ENCODE peak calls at places on chromosome 9, in four cellular contexts. Z is DND-41, B is natural killer cell, P is fibroblast of lung. E is an unnamed sample.

GRCh38 chr9:99133145-99133544 is 28.2 kb downstream of the TGFBR1 start:
- DNase-seq in Z (no peak), B (no peak), P (no peak), E (no peak)

GRCh38 chr9:91159664-91160121 is 202.0 kb downstream of the AUH start:
- DNase-seq in P (no peak), Z (no peak), B (no peak), E (no peak)

GRCh38 chr9:26148128-26148527 is 469.9 kb upstream of the TUSC1 start:
- DNase-seq in P (no peak), B (no peak), Z (no peak), E (no peak)

GRCh38 chr9:116978155-116978554 is 291.1 kb downstream of the TRIM32 start:
- DNase-seq in Z (no peak), B (no peak), P (no peak), E (no peak)

GRCh38 chr9:128702949-128703615 is 779 bp downstream of the PKN3 start:
- DNase-seq in B (no peak), Z (peak), P (no peak), E (no peak)

GRCh38 chr9:109349431-109349846 is 28.6 kb upstream of the EPB41L4B start:
- DNase-seq in Z (no peak), B (no peak), P (peak), E (peak)

GRCh38 chr9:27457445-27457844 is 66.6 kb upstream of the IFNK start:
- DNase-seq in P (no peak), Z (no peak), B (no peak), E (no peak)

GRCh38 chr9:38651400-38652042 is 31.1 kb upstream of the ANKRD18A start:
- DNase-seq in B (no peak), P (no peak), Z (no peak), E (no peak)

GRCh38 chr9:86034863-86035734 is 64.3 kb downstream of the GOLM1 start:
- DNase-seq in P (peak), Z (no peak), B (no peak), E (peak)

GRCh38 chr9:124011460-124012301 is at the start of gene LHX2:
- DNase-seq in P (peak), B (no peak), Z (no peak), E (peak)

GRCh38 chr9:89625721-89626687 is 21.2 kb downstream of the GADD45G start:
- DNase-seq in B (no peak), P (no peak), Z (no peak), E (no peak)

GRCh38 chr9:132943677-132944293 is 631 bp downstream of the TSC1 start:
- DNase-seq in B (no peak), Z (no peak), P (no peak), E (no peak)

GRCh38 chr9:15513335-15513734 is 2.6 kb upstream of the PSIP1 start:
- DNase-seq in Z (no peak), P (no peak), B (no peak), E (peak)

GRCh38 chr9:81801190-81801589 is 111.8 kb upstream of the TLE1 start:
- DNase-seq in P (peak), B (no peak), Z (no peak), E (peak)

GRCh38 chr9:23447166-23447565 is 378.9 kb downstream of the ELAVL2 start:
- DNase-seq in Z (no peak), B (no peak), P (no peak), E (no peak)

GRCh38 chr9:1049641-1050040 is 516 bp upstream of the DMRT2 start:
- DNase-seq in P (no peak), B (no peak), Z (no peak), E (no peak)

GRCh38 chr9:28365736-28366135 is 792.5 kb upstream of the C9orf72 start:
- DNase-seq in P (no peak), Z (no peak), B (no peak), E (no peak)

GRCh38 chr9:114696814-114697544 is 15.0 kb upstream of the TEX48 start:
- DNase-seq in B (no peak), P (peak), Z (no peak), E (no peak)

GRCh38 chr9:84170521-84171141 is 169.9 kb downstream of the SLC28A3 start:
- DNase-seq in Z (no peak), B (no peak), P (peak), E (peak)

GRCh38 chr9:126690431-126691051 is 76.8 kb downstream of the LMX1B start:
- DNase-seq in P (no peak), Z (peak), B (peak), E (no peak)
- TF ChIP-seq CTCF in P (peak), Z (peak), B (peak), E (peak)

GRCh38 chr9:10479172-10479571 is 133.6 kb downstream of the PTPRD start:
- DNase-seq in B (no peak), P (no peak), Z (no peak), E (no peak)
- TF ChIP-seq CTCF in B (no peak), P (peak), Z (peak), E (peak)

DNA sequence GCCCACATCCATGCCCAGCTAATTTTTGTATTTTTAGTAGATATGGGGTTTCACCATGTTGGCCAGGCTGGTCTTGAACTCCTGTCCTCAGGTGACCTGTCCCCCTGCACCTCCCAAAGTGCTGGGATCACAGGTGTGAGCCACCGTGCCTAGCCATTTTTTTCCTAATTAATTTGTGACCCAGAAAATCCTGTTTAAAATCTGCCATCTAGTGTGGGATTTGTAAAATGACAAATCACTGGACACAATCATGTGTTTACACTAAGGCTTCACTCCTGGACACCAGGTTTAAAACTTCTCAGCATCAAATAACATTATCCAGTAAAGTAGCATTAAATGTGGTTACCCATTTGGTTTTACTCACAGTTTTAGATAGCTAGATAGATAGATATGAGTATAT is 18.6 kb upstream of the KDM4C start:
- DNase-seq in P (peak), B (no peak), Z (no peak), E (peak)
- TF ChIP-seq CTCF in P (peak), B (no peak), Z (peak), E (peak)

GRCh38 chr9:112361602-112362001 is 18.3 kb upstream of the HSDL2 start:
- DNase-seq in P (peak), Z (no peak), B (no peak), E (peak)
- TF ChIP-seq CTCF in P (peak), Z (peak), B (peak), E (peak)

GRCh38 chr9:136759001-136759400 is 958 bp upstream of the LCN8 start:
- DNase-seq in B (no peak), P (no peak), Z (no peak), E (no peak)

GRCh38 chr9:136762221-136762691 is 2.1 kb downstream of the LCN15 start:
- DNase-seq in Z (no peak), P (no peak), B (no peak), E (no peak)

GRCh38 chr9:136759436-136760325 is 1.6 kb upstream of the LCN8 start:
- DNase-seq in B (no peak), Z (no peak), P (no peak), E (no peak)

GRCh38 chr9:136761545-136761981 is 2.8 kb downstream of the LCN15 start:
- DNase-seq in Z (no peak), P (no peak), B (no peak), E (no peak)

DNA sequence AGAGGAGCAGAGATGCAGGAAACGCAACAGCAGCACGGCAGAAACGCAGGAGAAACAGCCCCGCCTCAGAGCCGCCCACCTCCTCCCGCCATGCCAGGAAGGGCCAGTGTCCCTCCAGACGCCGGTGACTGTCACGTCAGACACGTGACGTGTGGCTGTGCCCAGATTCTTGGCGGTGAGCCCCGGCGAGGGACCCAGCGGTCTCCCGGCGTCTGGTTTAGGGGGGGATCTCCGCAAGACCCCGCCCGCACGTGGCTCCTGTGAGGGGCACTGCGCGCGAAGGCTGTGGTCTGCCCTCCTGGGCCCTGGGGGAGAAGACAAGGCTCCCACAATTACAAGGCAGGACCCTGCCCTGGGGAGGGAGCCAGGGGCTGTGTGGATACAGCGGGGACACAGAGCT is 2.4 kb upstream of the LCN8 start:
- DNase-seq in Z (no peak), B (no peak), P (no peak), E (no peak)
- TF ChIP-seq CTCF in Z (no peak), B (no peak), P (no peak), E (no peak)

DNA sequence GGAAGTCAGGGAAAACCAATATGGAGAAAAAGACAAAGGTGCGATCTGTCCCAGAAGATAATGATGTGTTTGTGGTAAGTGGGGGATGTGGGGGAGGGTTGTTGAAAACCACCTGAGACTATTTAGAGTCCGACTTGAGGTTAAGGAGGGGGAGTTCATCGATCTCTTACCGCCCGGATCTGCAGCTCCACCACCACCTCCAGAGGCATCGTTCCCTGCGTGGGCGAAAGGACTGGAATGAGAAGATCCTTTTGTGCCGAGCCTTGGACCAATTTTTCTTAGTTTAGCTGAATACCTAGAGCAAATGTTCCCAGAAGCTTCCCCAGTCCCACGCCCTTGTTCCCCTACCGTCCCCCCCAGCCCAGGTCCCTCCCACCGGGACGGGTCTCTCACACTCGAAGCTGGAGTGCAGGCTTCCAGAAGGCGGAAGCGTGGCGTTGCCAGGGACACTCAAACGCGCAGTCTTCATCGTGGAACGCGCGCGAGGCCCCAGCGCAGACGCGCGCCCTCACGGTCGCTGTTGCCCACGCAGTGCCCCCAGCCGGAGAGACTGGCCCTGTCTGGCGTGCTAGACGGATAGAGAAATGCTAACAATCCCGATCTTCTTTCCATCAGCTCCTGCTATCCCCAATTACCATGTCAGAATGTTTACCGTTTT is at the start of gene SPATA6L:
- DNase-seq in Z (no peak), B (peak), P (peak), E (peak)
- TF ChIP-seq CTCF in Z (no peak), B (no peak), P (peak), E (peak)

GRCh38 chr9:37486256-37486615 is 488 bp downstream of the POLR1E start:
- DNase-seq in Z (no peak), B (no peak), P (no peak), E (no peak)

GRCh38 chr9:37486616-37487544 is 1.1 kb downstream of the POLR1E start:
- DNase-seq in Z (peak), B (no peak), P (peak), E (peak)

GRCh38 chr9:37480759-37481158 is 5.0 kb upstream of the POLR1E start:
- DNase-seq in Z (no peak), B (no peak), P (no peak), E (no peak)

GRCh38 chr9:37485389-37486255 is at the start of gene POLR1E:
- DNase-seq in P (peak), B (peak), Z (peak), E (peak)
- TF ChIP-seq CTCF in P (no peak), B (no peak), Z (no peak), E (no peak)

GRCh38 chr9:120109242-120109641 is 470.7 kb downstream of the CDK5RAP2 start:
- DNase-seq in B (no peak), Z (peak), P (no peak), E (no peak)
- TF ChIP-seq CTCF in B (no peak), Z (peak), P (no peak), E (no peak)